ENCODE peak calls at places on chromosomes 12 and 14, in six cellular contexts. E is left colon; S is transverse colon; Z is activated naive CD8-positive, alpha-beta T cell treated with anti-CD3 and anti-CD28 coated beads, Interleukin-2, amount 50 U/mL, for 24 hours; O is activated T-cell treated with anti-CD3 and anti-CD28 coated beads, Interleukin-2, amount 50 U/mL, for 72 hours; C is NCI-H2081. K is an unnamed sample.

GRCh38 chr12:55931317-55931779 is 386 bp downstream of the DGKA start:
- DNase-seq in Z (peak), S (peak), C (no peak), E (peak), O (no peak), K (no peak)

GRCh38 chr14:76194327-76194726 is 42.6 kb downstream of the GPATCH2L start:
- DNase-seq in C (no peak), O (no peak), E (no peak), S (no peak), Z (no peak), K (no peak)

GRCh38 chr12:42448841-42449240 is 122.9 kb downstream of the PPHLN1 start:
- DNase-seq in O (no peak), S (no peak), E (no peak), C (no peak), Z (no peak), K (no peak)

GRCh38 chr12:6443361-6443983 is 1.3 kb upstream of the CD27 start:
- DNase-seq in Z (peak), C (no peak), S (no peak), E (no peak), O (peak), K (no peak)

GRCh38 chr12:108190529-108190928 is 61.4 kb downstream of the WSCD2 start:
- DNase-seq in S (no peak), Z (no peak), E (no peak), C (no peak), O (no peak), K (no peak)

GRCh38 chr14:33406766-33407165 is 468.1 kb downstream of the NPAS3 start:
- DNase-seq in O (no peak), S (no peak), C (peak), E (no peak), Z (no peak), K (no peak)

GRCh38 chr12:103677341-103677740 is 90.3 kb downstream of the STAB2 start:
- DNase-seq in E (peak), S (peak), C (peak), O (no peak), Z (no peak), K (no peak)

GRCh38 chr12:129927316-129927900 is 23.6 kb upstream of the TMEM132D start:
- DNase-seq in Z (no peak), E (no peak), S (no peak), O (no peak), C (no peak), K (no peak)

GRCh38 chr12:69239286-69239921 is at the start of gene CPSF6:
- DNase-seq in O (peak), C (peak), E (peak), S (peak), Z (peak), K (peak)

GRCh38 chr14:25049559-25050493 is at the start of gene STXBP6:
- DNase-seq in E (peak), O (peak), Z (peak), S (peak), C (peak), K (peak)

GRCh38 chr14:104552738-104553125 is 26.8 kb upstream of the C14orf180 start:
- DNase-seq in O (no peak), E (peak), Z (no peak), C (no peak), S (no peak), K (no peak)

GRCh38 chr12:8996682-8997405 is 7.5 kb downstream of the KLRG1 start:
- DNase-seq in C (no peak), O (peak), Z (no peak), E (no peak), S (no peak), K (no peak)

GRCh38 chr14:64956697-64957412 is 14.3 kb upstream of the GPX2 start:
- DNase-seq in O (no peak), S (no peak), Z (no peak), E (no peak), C (no peak), K (no peak)

GRCh38 chr12:25321772-25322171 is 71.0 kb upstream of the KRAS start:
- DNase-seq in O (no peak), E (no peak), Z (no peak), S (no peak), C (no peak), K (no peak)

GRCh38 chr14:54665938-54666337 is 99.0 kb downstream of the SAMD4A start:
- DNase-seq in E (no peak), Z (no peak), O (no peak), S (no peak), C (no peak), K (no peak)

GRCh38 chr12:104956870-104957301 is 1.2 kb downstream of the SLC41A2 start:
- DNase-seq in S (no peak), E (no peak), C (no peak), Z (no peak), O (no peak), K (no peak)

GRCh38 chr14:75298187-75298985 is 19.8 kb downstream of the FOS start:
- DNase-seq in C (no peak), S (peak), E (peak), O (no peak), Z (no peak), K (no peak)

GRCh38 chr14:75277796-75278421 is 719 bp upstream of the FOS start:
- DNase-seq in O (peak), Z (no peak), C (no peak), S (no peak), E (no peak), K (peak)

GRCh38 chr14:57275023-57275664 is 6.4 kb downstream of the AP5M1 start:
- DNase-seq in C (no peak), S (no peak), Z (no peak), O (no peak), E (no peak), K (no peak)

GRCh38 chr14:64060199-64060545 is 207.4 kb downstream of the SYNE2 start:
- DNase-seq in Z (no peak), O (no peak), C (no peak), S (peak), E (no peak), K (no peak)

GRCh38 chr12:76010732-76011458 is 20.7 kb downstream of the PHLDA1 start:
- DNase-seq in E (no peak), C (no peak), O (no peak), Z (no peak), S (no peak), K (no peak)

GRCh38 chr14:88639221-88639620 is 76.4 kb downstream of the ZC3H14 start:
- DNase-seq in C (no peak), O (no peak), Z (no peak), E (no peak), S (no peak), K (no peak)

GRCh38 chr14:36518031-36518585 is 1.9 kb downstream of the NKX2-1 start:
- DNase-seq in E (no peak), Z (no peak), O (no peak), S (no peak), C (no peak), K (no peak)

GRCh38 chr12:47954467-47955045 is 8.8 kb upstream of the TMEM106C start:
- DNase-seq in C (no peak), O (no peak), Z (no peak), S (peak), E (peak), K (no peak)

K was measured in putamen.